ENCODE peak calls at places on chromosomes 13 and 19, in seven cellular contexts. X is tibial nerve, Z is ovary, U is stomach, L is GM12878, S is sigmoid colon, W is esophagus muscularis mucosa. O is an unnamed sample.

GRCh38 chr13:99028890-99029289 is 51.0 kb upstream of the DOCK9 start:
- DNase-seq in X (no peak), U (no peak), Z (no peak), L (no peak), S (no peak), W (peak; percentile 82), O (no peak)

GRCh38 chr13:95564948-95565347 is 12.4 kb downstream of the CLDN10 start:
- DNase-seq in S (no peak), W (no peak), L (no peak), X (no peak), U (no peak), Z (no peak), O (no peak)

GRCh38 chr19:17214531-17215124 is 529 bp upstream of the USE1 start:
- DNase-seq in L (no peak), W (no peak), U (no peak), X (no peak), Z (no peak), S (no peak), O (no peak)

GRCh38 chr19:52778811-52779210 is 7.8 kb downstream of the ZNF600 start:
- DNase-seq in U (no peak), X (no peak), W (no peak), S (no peak), Z (no peak), L (peak; percentile 5), O (no peak)

GRCh38 chr13:44471686-44472085 is 98.1 kb downstream of the SERP2 start:
- DNase-seq in L (no peak), X (no peak), S (no peak), Z (no peak), U (no peak), W (no peak), O (no peak)

GRCh38 chr13:44184740-44185139 is 188.9 kb upstream of the SERP2 start:
- DNase-seq in X (no peak), Z (no peak), S (no peak), U (no peak), W (no peak), L (no peak), O (no peak)

GRCh38 chr13:46641274-46642081 is 88.5 kb downstream of the LRCH1 start:
- DNase-seq in L (no peak), S (no peak), Z (no peak), X (no peak), U (peak; percentile 51), W (no peak), O (no peak)

GRCh38 chr13:27388236-27388635 is 36.2 kb upstream of the GTF3A start:
- DNase-seq in Z (no peak), W (no peak), L (no peak), U (no peak), S (no peak), X (no peak), O (no peak)

GRCh38 chr19:48553676-48554384 is 1.9 kb downstream of the SULT2B1 start:
- DNase-seq in U (peak; percentile 45), W (no peak), S (peak; percentile 70), X (no peak), L (no peak), Z (no peak), O (no peak)

GRCh38 chr19:47699360-47699917 is 13.8 kb upstream of the EHD2 start:
- DNase-seq in Z (peak; percentile 52), W (no peak), S (no peak), X (no peak), L (no peak), U (peak; percentile 59), O (peak; percentile 44)

GRCh38 chr19:13699786-13700185 is 64.5 kb upstream of the MRI1 start:
- DNase-seq in W (no peak), Z (no peak), U (no peak), S (no peak), X (no peak), L (no peak), O (no peak)

GRCh38 chr13:44927953-44928352 is 61.3 kb downstream of the NUFIP1 start:
- DNase-seq in W (no peak), Z (no peak), S (no peak), L (no peak), U (no peak), X (no peak), O (no peak)

GRCh38 chr13:99104396-99104795 is 96.3 kb upstream of the UBAC2 start:
- DNase-seq in W (no peak), X (no peak), L (no peak), S (no peak), U (no peak), Z (no peak), O (no peak)

GRCh38 chr19:10173527-10173926 is 21.2 kb downstream of the DNMT1 start:
- DNase-seq in S (no peak), U (no peak), X (no peak), W (no peak), Z (no peak), L (no peak), O (no peak)

DNA sequence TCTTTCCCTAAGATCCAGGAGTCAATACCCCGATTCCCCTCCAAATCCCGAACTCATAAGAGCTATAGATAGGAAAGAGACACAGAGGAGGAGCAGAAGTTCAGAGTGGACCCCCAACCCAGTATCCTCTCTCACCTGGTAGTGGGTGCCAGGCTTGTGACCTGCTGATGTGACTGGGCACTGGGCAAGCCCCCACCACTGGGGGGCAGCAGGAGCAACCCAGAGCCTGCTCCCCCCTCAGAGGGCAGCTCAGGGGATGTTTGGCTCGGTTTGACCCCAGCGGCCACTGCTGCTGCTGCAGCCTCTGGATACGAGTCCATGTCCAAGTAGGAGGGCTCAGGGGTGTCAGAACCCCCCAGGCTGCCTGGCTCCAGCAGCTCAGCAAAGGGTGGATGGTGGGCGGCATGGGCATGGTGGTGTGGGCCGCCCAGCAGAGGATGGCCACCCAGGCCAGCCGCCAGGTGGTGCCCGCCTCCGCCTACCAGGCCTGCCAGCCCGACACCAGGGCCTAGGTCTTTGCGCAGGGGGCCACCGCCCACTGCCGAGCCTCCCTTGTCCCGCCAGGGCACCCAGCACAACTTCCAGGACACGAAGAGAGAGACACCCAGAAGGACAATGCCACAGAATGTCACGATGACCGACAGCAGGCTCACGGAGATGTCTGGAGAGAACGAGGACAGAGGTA is 7.4 kb downstream of the SYT3 start:
- DNase-seq in L (no peak), S (no peak), W (no peak), Z (no peak), X (no peak), U (no peak), O (no peak)
- TF ChIP-seq EP300 in L (no peak), S (no peak), W (no peak), Z (no peak), X (no peak), U (no peak), O (no peak)

GRCh38 chr13:41579168-41579567 is 121.8 kb downstream of the RGCC start:
- DNase-seq in L (no peak), W (no peak), U (no peak), Z (no peak), S (no peak), X (no peak), O (no peak)
- TF ChIP-seq EP300 in L (no peak), W (no peak), U (no peak), Z (no peak), S (no peak), X (no peak), O (no peak)

GRCh38 chr13:36530050-36530789 is 97.9 kb downstream of the CCNA1 start:
- DNase-seq in X (no peak), S (no peak), Z (no peak), L (no peak), W (peak; percentile 82), U (no peak), O (no peak)
- TF ChIP-seq EP300 in X (no peak), S (no peak), Z (no peak), L (no peak), W (no peak), U (no peak), O (no peak)

GRCh38 chr13:89165685-89166084 is 1494.5 kb downstream of the SLITRK5 start:
- DNase-seq in S (no peak), L (no peak), Z (no peak), X (no peak), W (no peak), U (no peak), O (no peak)

DNA sequence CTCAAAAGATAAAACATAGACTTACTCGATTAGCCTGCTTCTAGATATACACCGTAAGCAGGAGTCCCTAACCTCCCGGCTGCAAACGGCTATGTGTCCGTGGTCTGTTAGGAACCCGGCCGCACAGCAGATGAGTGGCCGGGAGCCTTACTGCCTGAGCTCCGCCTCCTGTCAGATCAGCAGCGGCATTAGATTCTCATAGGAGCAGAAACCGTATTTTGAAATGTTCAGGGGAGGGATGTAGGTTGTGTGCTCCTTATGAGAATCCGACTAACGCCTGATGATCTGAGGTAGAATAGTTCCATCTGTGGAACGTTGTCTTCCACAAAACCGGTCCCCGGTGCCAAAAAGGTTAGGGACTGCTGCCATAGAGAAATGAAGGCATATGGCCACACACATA is 1491.9 kb downstream of the SLITRK5 start:
- DNase-seq in Z (no peak), U (no peak), X (no peak), W (no peak), L (no peak), S (no peak), O (no peak)
- TF ChIP-seq EP300 in Z (no peak), U (no peak), X (no peak), W (no peak), L (no peak), S (no peak), O (no peak)

GRCh38 chr19:29687244-29687896 is 22.1 kb downstream of the PLEKHF1 start:
- DNase-seq in X (peak; percentile 67), S (peak; percentile 86), L (no peak), Z (peak; percentile 78), W (no peak), U (no peak), O (no peak)

GRCh38 chr19:29687897-29688728 is 22.9 kb downstream of the PLEKHF1 start:
- DNase-seq in Z (no peak), L (no peak), S (no peak), U (no peak), X (no peak), W (no peak), O (no peak)

GRCh38 chr19:29694166-29694565 is 20.9 kb downstream of the C19orf12 start:
- DNase-seq in X (no peak), S (no peak), U (no peak), W (no peak), Z (no peak), L (no peak), O (no peak)

GRCh38 chr19:29694669-29695627 is 20.1 kb downstream of the C19orf12 start:
- DNase-seq in L (no peak), X (peak; percentile 84), U (peak; percentile 82), Z (peak; percentile 81), S (peak; percentile 95), W (peak; percentile 94), O (peak; percentile 92)

GRCh38 chr19:29690842-29691241 is 24.2 kb downstream of the C19orf12 start:
- DNase-seq in W (no peak), S (no peak), Z (no peak), U (no peak), L (no peak), X (no peak), O (no peak)
- TF ChIP-seq EP300 in W (no peak), S (no peak), Z (no peak), U (no peak), L (no peak), X (no peak), O (no peak)

GRCh38 chr19:56866563-56866962 is 26.0 kb upstream of the PEG3 start:
- DNase-seq in W (no peak), S (no peak), U (no peak), Z (peak; percentile 89), X (no peak), L (no peak), O (no peak)
- TF ChIP-seq EP300 in W (no peak), S (no peak), U (no peak), Z (no peak), X (no peak), L (no peak), O (no peak)

GRCh38 chr19:37699057-37699456 is 20.5 kb downstream of the ZNF607 start:
- DNase-seq in U (no peak), Z (no peak), S (no peak), L (no peak), X (no peak), W (no peak), O (no peak)
- TF ChIP-seq EP300 in U (no peak), Z (no peak), S (no peak), L (no peak), X (no peak), W (no peak), O (no peak)